ENCODE peak calls at places on chromosomes 11 and 22, in seven cellular contexts. E is activated naive CD8-positive, alpha-beta T cell treated with anti-CD3 and anti-CD28 coated beads, Interleukin-2, amount 50 U/mL, for 24 hours; K is IMR-90; V is heart right ventricle; D is choroid plexus epithelial cell; Z is NCI-H2029; S is NCI-H1105. X is an unnamed sample.

GRCh38 chr11:122778148-122778547 is 60.2 kb upstream of the CRTAM start:
- DNase-seq in V (no peak), S (no peak), D (no peak), Z (no peak), K (peak; percentile 65), E (no peak), X (peak; percentile 30)

GRCh38 chr11:937853-938261 is 12.2 kb downstream of the AP2A2 start:
- DNase-seq in Z (no peak), D (no peak), E (no peak), V (no peak), S (no peak), K (no peak), X (no peak)

GRCh38 chr11:45100338-45100737 is 46.1 kb upstream of the PRDM11 start:
- DNase-seq in E (no peak), K (peak; percentile 46), S (no peak), D (peak; percentile 54), V (no peak), Z (peak; percentile 30), X (peak; percentile 60)

GRCh38 chr11:2271077-2271326 is 614 bp upstream of the ASCL2 start:
- DNase-seq in K (no peak), V (peak; percentile 60), S (no peak), Z (no peak), D (no peak), E (peak; percentile 33), X (no peak)

GRCh38 chr22:22855617-22856308 is 31.9 kb upstream of the IGLL5 start:
- DNase-seq in K (no peak), D (peak; percentile 7), E (peak; percentile 58), S (no peak), Z (no peak), V (no peak), X (no peak)

GRCh38 chr22:50032941-50033601 is 20.5 kb upstream of the IL17REL start:
- DNase-seq in Z (no peak), K (no peak), D (no peak), V (no peak), S (no peak), E (no peak), X (no peak)

GRCh38 chr11:95641506-95641905 is 148.1 kb downstream of the FAM76B start:
- DNase-seq in V (no peak), D (no peak), Z (peak; percentile 2), S (no peak), K (no peak), E (no peak), X (no peak)

GRCh38 chr11:1931326-1931725 is 11.8 kb downstream of the TNNT3 start:
- DNase-seq in K (peak; percentile 24), V (no peak), E (no peak), S (no peak), Z (no peak), D (peak; percentile 38), X (peak; percentile 11)

GRCh38 chr11:75239551-75240290 is 853 bp upstream of the TPBGL start:
- DNase-seq in S (no peak), V (no peak), K (no peak), E (no peak), Z (no peak), D (no peak), X (no peak)

GRCh38 chr11:62217191-62217748 is 8.8 kb downstream of the SCGB2A1 start:
- DNase-seq in K (no peak), S (peak; percentile 26), Z (no peak), E (no peak), D (peak; percentile 43), V (no peak), X (peak; percentile 23)

GRCh38 chr11:31160504-31161422 is 208.8 kb downstream of the DCDC1 start:
- DNase-seq in Z (no peak), K (no peak), V (no peak), S (peak; percentile 18), E (no peak), D (peak; percentile 8), X (no peak)

GRCh38 chr11:60947666-60948065 is 4.3 kb downstream of the SLC15A3 start:
- DNase-seq in S (no peak), K (no peak), D (no peak), V (no peak), E (no peak), Z (no peak), X (no peak)

GRCh38 chr11:2447253-2447950 is 2.6 kb downstream of the KCNQ1 start:
- DNase-seq in K (no peak), D (no peak), V (no peak), Z (no peak), S (no peak), E (no peak), X (no peak)

GRCh38 chr11:17479284-17480214 is 2.9 kb upstream of the ABCC8 start:
- DNase-seq in Z (peak; percentile 18), E (no peak), V (no peak), D (peak; percentile 17), S (peak; percentile 59), K (no peak), X (no peak)

GRCh38 chr11:2599561-2600189 is 100.1 kb downstream of the KCNQ1OT1 start:
- DNase-seq in Z (no peak), K (no peak), D (no peak), E (no peak), V (peak; percentile 13), S (no peak), X (no peak)

GRCh38 chr11:127789887-127790286 is 789.3 kb upstream of the KIRREL3 start:
- DNase-seq in S (peak; percentile 43), V (no peak), E (no peak), D (no peak), Z (peak; percentile 10), K (peak; percentile 1), X (no peak)

GRCh38 chr11:130131957-130132850 is 27.4 kb upstream of the ST14 start:
- DNase-seq in K (peak; percentile 66), E (peak; percentile 33), D (peak; percentile 83), V (no peak), Z (peak; percentile 63), S (peak; percentile 57), X (peak; percentile 58)

GRCh38 chr11:121231576-121232278 is 60.8 kb upstream of the SC5D start:
- DNase-seq in K (no peak), E (no peak), S (no peak), Z (no peak), V (no peak), D (no peak), X (no peak)

GRCh38 chr11:69308531-69308930 is 14.6 kb downstream of the MYEOV start:
- DNase-seq in K (no peak), E (no peak), V (no peak), S (no peak), Z (no peak), D (no peak), X (no peak)

GRCh38 chr11:121488145-121488544 is 35.4 kb upstream of the SORL1-AS1 start:
- DNase-seq in S (no peak), E (no peak), V (peak; percentile 19), K (no peak), D (no peak), Z (no peak), X (no peak)

GRCh38 chr11:121596195-121597145 is 143.7 kb upstream of the SORL1-AS1 start:
- DNase-seq in K (peak; percentile 48), Z (no peak), V (no peak), S (no peak), D (no peak), E (no peak), X (no peak)

GRCh38 chr22:43974028-43974545 is 18.8 kb downstream of the SAMM50 start:
- DNase-seq in E (no peak), K (no peak), D (no peak), S (no peak), V (no peak), Z (no peak), X (no peak)

GRCh38 chr11:34305095-34305692 is 52.6 kb downstream of the ABTB2 start:
- DNase-seq in Z (peak; percentile 4), E (no peak), D (peak; percentile 40), V (no peak), K (peak; percentile 39), S (no peak), X (no peak)

GRCh38 chr11:32968541-32968940 is 47.1 kb upstream of the DEPDC7 start:
- DNase-seq in S (no peak), D (no peak), K (no peak), V (no peak), Z (no peak), E (no peak), X (no peak)

GRCh38 chr11:126415669-126416420 is 60.4 kb downstream of the ST3GAL4 start:
- DNase-seq in E (no peak), S (no peak), K (no peak), D (no peak), V (peak; percentile 81), Z (no peak), X (no peak)

GRCh38 chr22:50153756-50154140 is 16.8 kb upstream of the PANX2 start:
- DNase-seq in Z (no peak), K (no peak), V (no peak), S (no peak), D (no peak), E (no peak), X (no peak)

GRCh38 chr22:49576241-49577141 is 251.2 kb downstream of the BRD1 start:
- DNase-seq in D (no peak), V (no peak), E (no peak), K (no peak), S (no peak), Z (no peak), X (no peak)

GRCh38 chr11:12213920-12214319 is 103.5 kb downstream of the MICAL2 start:
- DNase-seq in V (no peak), D (no peak), K (peak; percentile 86), Z (no peak), E (no peak), S (no peak), X (peak; percentile 61)

GRCh38 chr11:12914401-12914912 is 94.7 kb upstream of the RASSF10 start:
- DNase-seq in K (peak; percentile 33), D (peak; percentile 25), Z (no peak), V (peak; percentile 75), S (no peak), E (no peak), X (no peak)

GRCh38 chr11:109984634-109985289 is 108.4 kb upstream of the ZC3H12C start:
- DNase-seq in K (no peak), E (no peak), Z (no peak), D (peak; percentile 20), S (no peak), V (no peak), X (no peak)

GRCh38 chr11:94653561-94653960 is 86.4 kb downstream of the PIWIL4 start:
- DNase-seq in V (no peak), S (no peak), K (no peak), E (no peak), Z (no peak), D (no peak), X (no peak)

GRCh38 chr11:86627776-86628455 is 44.5 kb downstream of the ME3 start:
- DNase-seq in V (peak; percentile 57), S (no peak), E (no peak), D (no peak), K (no peak), Z (no peak), X (no peak)

GRCh38 chr11:111635706-111636045 is 33.4 kb downstream of the SIK2 start:
- DNase-seq in D (peak; percentile 90), S (peak; percentile 64), V (no peak), K (peak; percentile 67), E (no peak), Z (peak; percentile 19), X (peak; percentile 32)

GRCh38 chr11:116189378-116190170 is 583.2 kb downstream of the BUD13 start:
- DNase-seq in V (no peak), S (no peak), Z (no peak), K (no peak), E (no peak), D (no peak), X (no peak)

GRCh38 chr22:31328545-31328960 is 17.6 kb downstream of the PATZ1 start:
- DNase-seq in K (no peak), V (no peak), Z (no peak), D (no peak), S (no peak), E (no peak), X (no peak)

GRCh38 chr11:44133335-44133946 is 38.0 kb downstream of the EXT2 start:
- DNase-seq in D (peak; percentile 78), K (peak; percentile 59), Z (no peak), S (no peak), E (no peak), V (no peak), X (peak; percentile 44)

GRCh38 chr11:128908391-128909246 is 17.5 kb downstream of the KCNJ5 start:
- DNase-seq in E (no peak), D (peak; percentile 42), V (peak; percentile 72), S (no peak), Z (no peak), K (peak; percentile 82), X (peak; percentile 89)

GRCh38 chr11:2096001-2096918 is 42.9 kb downstream of the IGF2 start:
- DNase-seq in V (no peak), E (no peak), Z (no peak), D (peak; percentile 65), S (no peak), K (peak; percentile 50), X (peak; percentile 46)

X was measured in HCEC 1CT.